ENCODE peak calls at places on chromosomes 2 and 18, in ten cellular contexts. Q is body of pancreas, I is IMR-90, Y is choroid plexus epithelial cell, M is GM10248, A is GM12878, R is GM20000, E is heart left ventricle, H is A549, K is mammary epithelial cell. W is an unnamed sample.

GRCh38 chr2:42906115-42906556 is 113.8 kb upstream of the HAAO start:
- DNase-seq in I (no peak), Q (no peak), M (no peak), H (no peak), Y (no peak), A (no peak), R (no peak), E (no peak), K (no peak), W (no peak)

GRCh38 chr2:33136056-33136455 is 189.3 kb downstream of the LTBP1 start:
- DNase-seq in E (no peak), Y (peak), K (no peak), H (no peak), R (no peak), A (no peak), I (peak), Q (no peak), M (no peak), W (no peak)

GRCh38 chr18:9474103-9474982 is 970 bp upstream of the RALBP1 start:
- DNase-seq in Q (no peak), H (peak), A (no peak), R (no peak), Y (no peak), M (no peak), I (peak), K (no peak), E (no peak), W (no peak)

GRCh38 chr2:43082111-43082877 is 144.1 kb downstream of the ZFP36L2 start:
- DNase-seq in Y (peak), R (no peak), H (peak), A (no peak), M (no peak), E (peak), I (peak), K (peak), Q (no peak), W (no peak)

GRCh38 chr2:163658556-163658955 is 77.3 kb downstream of the FIGN start:
- DNase-seq in R (no peak), A (no peak), Q (no peak), I (no peak), Y (peak), E (no peak), K (peak), M (no peak), H (no peak), W (no peak)

GRCh38 chr2:83022631-83023210 is 1436.4 kb downstream of the SUCLG1 start:
- DNase-seq in M (no peak), Y (peak), H (no peak), R (no peak), Q (no peak), K (peak), A (no peak), I (no peak), E (no peak), W (no peak)

GRCh38 chr2:68537872-68538271 is 70.5 kb downstream of the APLF start:
- DNase-seq in A (no peak), E (no peak), R (no peak), Y (peak), I (peak), H (no peak), M (no peak), K (no peak), Q (no peak), W (no peak)

GRCh38 chr2:138271467-138271866 is 230.1 kb upstream of the SPOPL start:
- DNase-seq in H (no peak), Q (no peak), K (no peak), A (no peak), E (no peak), I (no peak), Y (no peak), M (no peak), R (no peak), W (no peak)

GRCh38 chr2:239312741-239313246 is 88.0 kb downstream of the HDAC4 start:
- DNase-seq in K (no peak), A (no peak), Y (peak), E (no peak), R (no peak), M (no peak), H (no peak), Q (no peak), I (no peak), W (no peak)

GRCh38 chr18:73728657-73729056 is 419.0 kb downstream of the FBXO15 start:
- DNase-seq in M (no peak), E (no peak), Y (no peak), A (no peak), Q (no peak), R (no peak), I (no peak), K (no peak), H (no peak), W (no peak)

GRCh38 chr2:227719637-227720036 is 1.8 kb upstream of the SLC19A3 start:
- DNase-seq in R (no peak), E (no peak), I (no peak), K (no peak), M (no peak), A (no peak), H (no peak), Y (no peak), Q (no peak), W (no peak)

GRCh38 chr2:57516740-57517340 is 529.8 kb upstream of the VRK2 start:
- DNase-seq in Q (no peak), Y (peak), K (peak), A (peak), H (peak), I (peak), R (peak), M (peak), E (no peak), W (no peak)

GRCh38 chr2:1301056-1301455 is 112.2 kb upstream of the TPO start:
- DNase-seq in M (no peak), A (no peak), K (no peak), R (no peak), E (no peak), I (no peak), Q (no peak), H (no peak), Y (no peak), W (no peak)

GRCh38 chr2:11363868-11364564 is 19.6 kb upstream of the ROCK2 start:
- DNase-seq in R (no peak), Y (no peak), K (no peak), I (no peak), H (no peak), A (no peak), M (no peak), Q (no peak), E (no peak), W (no peak)

GRCh38 chr2:42110287-42110973 is 58.7 kb upstream of the EML4 start:
- DNase-seq in H (no peak), Y (peak), E (no peak), A (no peak), Q (peak), I (peak), R (no peak), M (no peak), K (no peak), W (no peak)

GRCh38 chr2:23745726-23746105 is 181.2 kb downstream of the ATAD2B start:
- DNase-seq in K (peak), E (no peak), A (no peak), R (peak), Y (peak), Q (peak), M (peak), H (no peak), I (peak), W (no peak)

GRCh38 chr2:237195396-237196119 is 109.9 kb downstream of the COPS8 start:
- DNase-seq in A (no peak), H (no peak), M (no peak), R (no peak), I (no peak), E (no peak), K (no peak), Y (no peak), Q (no peak), W (no peak)

GRCh38 chr18:56568986-56569385 is 69.4 kb downstream of the TXNL1 start:
- DNase-seq in R (no peak), H (no peak), E (no peak), Y (no peak), I (no peak), M (no peak), A (no peak), K (no peak), Q (no peak), W (no peak)

GRCh38 chr18:2410688-2411087 is 160.6 kb downstream of the METTL4 start:
- DNase-seq in E (no peak), K (peak), Y (peak), R (no peak), M (no peak), H (no peak), Q (no peak), A (no peak), I (no peak), W (no peak)

GRCh38 chr2:11141319-11141718 is 13.9 kb upstream of the SLC66A3 start:
- DNase-seq in I (no peak), Y (no peak), R (no peak), H (no peak), A (no peak), E (no peak), Q (no peak), M (no peak), K (no peak), W (no peak)

GRCh38 chr2:240423788-240424191 is 11.7 kb upstream of the GPC1 start:
- DNase-seq in R (no peak), Q (peak), M (no peak), H (no peak), K (no peak), E (peak), I (no peak), A (no peak), Y (no peak), W (no peak)

GRCh38 chr2:206603269-206603668 is 39.0 kb upstream of the FAM237A start:
- DNase-seq in M (no peak), I (no peak), R (no peak), H (no peak), Q (no peak), E (no peak), A (no peak), K (no peak), Y (no peak), W (no peak)

GRCh38 chr2:206597716-206598218 is 44.5 kb upstream of the FAM237A start:
- DNase-seq in I (no peak), H (no peak), A (no peak), Q (no peak), Y (no peak), R (no peak), E (no peak), K (no peak), M (no peak), W (no peak)
- TF ChIP-seq CTCF in I (no peak), H (no peak), A (no peak), Q (no peak), Y (no peak), R (no peak), E (no peak), K (no peak), M (no peak), W (no peak)

DNA sequence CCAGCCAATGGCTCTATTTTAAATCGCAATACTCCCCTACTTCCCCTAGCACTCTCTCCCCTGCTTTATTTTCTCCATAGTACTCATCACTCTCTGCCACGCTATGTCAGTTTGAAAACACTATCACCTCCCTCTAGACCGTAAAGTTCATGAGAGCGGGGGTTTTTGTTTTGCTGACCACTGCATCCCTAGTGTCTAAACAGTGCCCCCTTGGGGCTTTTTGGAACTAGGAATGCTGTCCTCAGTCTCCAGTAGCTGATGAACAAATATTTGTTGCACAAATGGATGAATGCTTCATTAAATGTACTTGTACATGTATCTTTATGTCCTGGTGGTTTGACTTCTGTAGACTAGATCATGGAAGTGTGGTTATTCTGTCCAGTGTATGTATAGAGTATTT is 44.2 kb downstream of the ATOH8 start:
- DNase-seq in A (no peak), K (no peak), M (no peak), Q (no peak), H (peak), E (no peak), Y (peak), I (peak), R (no peak), W (no peak)
- TF ChIP-seq CTCF in A (peak), K (peak), M (no peak), Q (peak), H (peak), E (peak), Y (peak), I (peak), R (no peak), W (no peak)

DNA sequence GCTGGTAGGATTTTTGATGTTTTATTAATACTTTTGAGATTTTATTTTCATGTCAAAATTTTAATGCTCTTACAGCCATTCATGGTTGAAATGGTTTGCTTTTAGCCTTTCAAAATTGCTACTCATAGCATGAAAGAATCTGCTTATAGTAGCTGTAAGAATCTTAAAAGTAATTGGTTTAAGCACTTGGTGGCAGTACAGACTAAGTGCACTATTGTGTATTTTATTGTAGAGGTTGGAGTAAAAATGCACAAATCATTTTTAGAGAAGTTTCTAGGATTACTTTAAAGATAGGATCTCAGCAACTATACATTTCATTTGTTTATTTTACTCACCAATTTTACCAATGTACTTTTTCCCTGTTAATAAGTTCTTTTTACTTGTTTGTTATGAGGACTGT is 205.8 kb downstream of the SPAG16 start:
- DNase-seq in Q (no peak), Y (no peak), A (no peak), I (no peak), H (no peak), R (no peak), M (peak), E (no peak), K (no peak), W (no peak)
- TF ChIP-seq CTCF in Q (no peak), Y (no peak), A (peak), I (no peak), H (no peak), R (no peak), M (peak), E (no peak), K (peak), W (no peak)

DNA sequence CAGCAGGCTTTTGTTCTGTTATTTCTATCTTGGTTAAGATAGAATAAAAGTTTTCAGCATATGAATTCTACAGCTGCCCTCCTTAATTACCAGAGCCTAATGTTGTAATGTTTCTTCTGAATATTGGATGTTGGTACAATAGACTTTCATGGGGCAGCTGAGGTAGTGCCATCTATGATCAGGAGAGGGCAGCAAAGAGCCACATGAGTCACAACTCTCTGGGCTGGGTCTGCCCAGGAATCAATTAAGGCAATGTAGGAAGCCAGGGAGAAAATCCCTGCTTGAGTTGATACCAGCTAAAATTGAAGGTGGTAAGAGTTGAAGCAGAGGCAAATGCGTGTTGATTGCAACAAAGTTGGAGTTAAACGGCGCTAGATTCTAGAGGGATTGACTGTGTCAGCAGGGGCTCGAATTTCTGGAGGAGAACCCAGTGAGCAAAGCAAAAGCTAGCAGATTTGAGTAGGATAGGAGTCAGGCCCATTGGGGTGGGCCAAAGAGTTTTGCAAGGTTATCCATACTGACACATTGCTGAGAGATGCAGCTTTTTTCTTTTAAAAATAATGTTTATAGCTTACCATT is 10.6 kb upstream of the MC5R start:
- DNase-seq in R (peak), H (peak), A (no peak), Q (peak), M (peak), E (no peak), Y (peak), I (peak), K (peak), W (peak)
- TF ChIP-seq CTCF in R (peak), H (peak), A (peak), Q (peak), M (peak), E (peak), Y (peak), I (peak), K (peak), W (peak)

GRCh38 chr2:172086349-172087190 is 1.3 kb downstream of the DLX1 start:
- DNase-seq in K (no peak), Y (no peak), I (no peak), Q (peak), E (peak), R (peak), H (no peak), M (peak), A (no peak), W (peak)
- TF ChIP-seq CTCF in K (peak), Y (peak), I (no peak), Q (peak), E (no peak), R (peak), H (no peak), M (no peak), A (peak), W (no peak)

W was measured in glutamatergic neuron.